ENCODE peak calls at places on chromosomes 11 and 22, in five cellular contexts. One of them, this sample, is unnamed. For H3K4me1, the result is how much of the 10 kb centered on the place peaks cover.

GRCh38 chr11:116170526-116171120 is 602.2 kb downstream of the BUD13 start:
- DNase-seq in aorta: no peak
- DNase-seq in body of pancreas: no peak
- DNase-seq in K562: peak
- DNase-seq in neural progenitor cell: no peak
- DNase-seq in this sample: no peak

GRCh38 chr11:43504316-43504950 is 145.7 kb downstream of the TTC17 start:
- DNase-seq in aorta: no peak
- DNase-seq in body of pancreas: peak
- DNase-seq in K562: no peak
- DNase-seq in neural progenitor cell: peak
- DNase-seq in this sample: peak

GRCh38 chr11:4851033-4851432 is 2.0 kb upstream of the OR51S1 start:
- DNase-seq in aorta: no peak
- DNase-seq in body of pancreas: no peak
- DNase-seq in K562: no peak
- DNase-seq in neural progenitor cell: no peak
- DNase-seq in this sample: no peak

GRCh38 chr11:29629281-29629680 is 387.5 kb downstream of the KCNA4 start:
- DNase-seq in aorta: no peak
- DNase-seq in body of pancreas: no peak
- DNase-seq in K562: no peak
- DNase-seq in neural progenitor cell: peak
- DNase-seq in this sample: peak

GRCh38 chr11:27497284-27497866 is 9.2 kb downstream of the LIN7C start:
- DNase-seq in aorta: no peak
- DNase-seq in body of pancreas: no peak
- DNase-seq in K562: peak
- DNase-seq in neural progenitor cell: no peak
- DNase-seq in this sample: peak

GRCh38 chr22:23231471-23232093 is 51.3 kb downstream of the BCR start:
- DNase-seq in aorta: peak
- DNase-seq in body of pancreas: no peak
- DNase-seq in K562: peak
- DNase-seq in neural progenitor cell: no peak
- DNase-seq in this sample: no peak

GRCh38 chr11:116510886-116511650 is 261.7 kb downstream of the BUD13 start:
- DNase-seq in aorta: no peak
- DNase-seq in body of pancreas: no peak
- DNase-seq in K562: no peak
- DNase-seq in neural progenitor cell: peak
- DNase-seq in this sample: no peak

GRCh38 chr11:111819161-111820058 is 52.0 kb downstream of the ALG9 start:
- DNase-seq in aorta: no peak
- DNase-seq in body of pancreas: peak
- DNase-seq in K562: no peak
- DNase-seq in neural progenitor cell: no peak
- DNase-seq in this sample: no peak

GRCh38 chr22:40484906-40485660 is 114.7 kb downstream of the SGSM3 start:
- DNase-seq in aorta: no peak
- DNase-seq in body of pancreas: no peak
- DNase-seq in K562: no peak
- DNase-seq in neural progenitor cell: no peak
- DNase-seq in this sample: no peak

GRCh38 chr11:19311306-19312030 is 70.7 kb upstream of the E2F8 start:
- DNase-seq in aorta: peak
- DNase-seq in body of pancreas: peak
- DNase-seq in K562: peak
- DNase-seq in neural progenitor cell: peak
- DNase-seq in this sample: peak

GRCh38 chr11:8070417-8071101 is 10.5 kb upstream of the TUB start:
- DNase-seq in aorta: no peak
- DNase-seq in body of pancreas: no peak
- DNase-seq in K562: peak
- DNase-seq in neural progenitor cell: peak
- DNase-seq in this sample: peak

GRCh38 chr11:58688779-58689503 is 42.8 kb downstream of the GLYAT start:
- DNase-seq in aorta: no peak
- DNase-seq in body of pancreas: no peak
- DNase-seq in K562: no peak
- DNase-seq in neural progenitor cell: no peak
- DNase-seq in this sample: peak

GRCh38 chr11:5304046-5304445 is 2.3 kb upstream of the OR51B4 start:
- DNase-seq in aorta: no peak
- DNase-seq in body of pancreas: no peak
- DNase-seq in K562: no peak
- DNase-seq in neural progenitor cell: no peak
- DNase-seq in this sample: no peak

GRCh38 chr11:103907548-103908455 is 128.6 kb upstream of the DDI1 start:
- DNase-seq in aorta: no peak
- DNase-seq in body of pancreas: no peak
- DNase-seq in K562: no peak
- DNase-seq in neural progenitor cell: no peak
- DNase-seq in this sample: peak

GRCh38 chr11:33507967-33508366 is 192.7 kb downstream of the C11orf91 start:
- DNase-seq in aorta: no peak
- DNase-seq in body of pancreas: peak
- DNase-seq in K562: no peak
- DNase-seq in neural progenitor cell: peak
- DNase-seq in this sample: peak

GRCh38 chr11:126635511-126635910 is 280.0 kb downstream of the ST3GAL4 start:
- DNase-seq in aorta: no peak
- DNase-seq in body of pancreas: no peak
- DNase-seq in K562: no peak
- DNase-seq in neural progenitor cell: no peak
- DNase-seq in this sample: no peak

GRCh38 chr11:12457030-12457600 is 79.7 kb downstream of the PARVA start:
- DNase-seq in aorta: no peak
- DNase-seq in body of pancreas: no peak
- DNase-seq in K562: no peak
- DNase-seq in neural progenitor cell: no peak
- DNase-seq in this sample: no peak

GRCh38 chr22:43432883-43433415 is 21.1 kb downstream of the MPPED1 start:
- DNase-seq in aorta: no peak
- DNase-seq in body of pancreas: no peak
- DNase-seq in K562: no peak
- DNase-seq in neural progenitor cell: no peak
- DNase-seq in this sample: no peak

GRCh38 chr22:17782621-17783020 is 8.4 kb upstream of the BID start:
- DNase-seq in aorta: no peak
- DNase-seq in body of pancreas: no peak
- DNase-seq in K562: no peak
- DNase-seq in neural progenitor cell: no peak
- DNase-seq in this sample: no peak

GRCh38 chr11:129141748-129142475 is 50.2 kb downstream of the ARHGAP32 start:
- DNase-seq in aorta: no peak
- DNase-seq in body of pancreas: no peak
- DNase-seq in K562: no peak
- DNase-seq in neural progenitor cell: no peak
- DNase-seq in this sample: peak

GRCh38 chr11:23586188-23586587 is 725.9 kb upstream of the CCDC179 start:
- DNase-seq in aorta: no peak
- DNase-seq in body of pancreas: no peak
- DNase-seq in K562: no peak
- DNase-seq in neural progenitor cell: no peak
- DNase-seq in this sample: no peak

GRCh38 chr22:24181088-24181995 is at the start of gene SUSD2:
- DNase-seq in aorta: no peak
- DNase-seq in body of pancreas: no peak
- DNase-seq in K562: peak
- DNase-seq in neural progenitor cell: peak
- DNase-seq in this sample: no peak

GRCh38 chr22:24977370-24978230 is 25.1 kb downstream of the KIAA1671 start:
- DNase-seq in aorta: peak
- DNase-seq in body of pancreas: no peak
- DNase-seq in K562: no peak
- DNase-seq in neural progenitor cell: peak
- DNase-seq in this sample: no peak

GRCh38 chr11:18492888-18493287 is 33.9 kb downstream of the TSG101 start:
- DNase-seq in aorta: no peak
- DNase-seq in body of pancreas: no peak
- DNase-seq in K562: no peak
- DNase-seq in neural progenitor cell: no peak
- DNase-seq in this sample: peak

GRCh38 chr11:48028909-48029685 is 48.7 kb downstream of the PTPRJ start:
- DNase-seq in aorta: no peak
- DNase-seq in body of pancreas: no peak
- DNase-seq in K562: no peak
- DNase-seq in neural progenitor cell: no peak
- DNase-seq in this sample: no peak

GRCh38 chr22:41262250-41262765 is 21.6 kb upstream of the CHADL start:
- DNase-seq in aorta: no peak
- DNase-seq in body of pancreas: no peak
- DNase-seq in K562: no peak
- DNase-seq in neural progenitor cell: no peak
- DNase-seq in this sample: no peak

DNA sequence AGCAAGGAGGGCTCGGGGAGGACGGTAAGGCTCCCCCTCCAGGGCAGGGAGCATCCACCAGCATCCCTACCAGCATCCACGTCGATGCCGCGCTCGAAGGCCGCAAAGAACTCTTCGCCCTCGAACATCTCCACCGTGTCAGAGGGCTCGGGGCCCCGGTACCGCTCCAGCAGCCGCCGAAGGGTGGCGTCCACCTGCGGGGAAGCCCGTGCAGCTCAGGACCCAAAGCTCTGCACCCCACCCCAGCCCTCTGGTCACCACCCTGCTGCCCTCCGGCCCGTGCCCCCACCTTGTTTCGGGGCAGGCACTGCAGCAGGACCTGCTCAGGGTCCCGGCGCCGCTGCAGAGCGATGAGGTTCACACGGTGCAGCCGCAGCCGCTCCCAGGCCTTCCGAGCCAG is 2.4 kb upstream of the SLC25A22 start:
- DNase-seq in aorta: no peak
- DNase-seq in body of pancreas: no peak
- DNase-seq in K562: no peak
- DNase-seq in neural progenitor cell: no peak
- DNase-seq in this sample: no peak
- H3K4me1 ChIP-seq in aorta: under half
- H3K4me1 ChIP-seq in body of pancreas: half or more
- H3K4me1 ChIP-seq in K562: under half
- H3K4me1 ChIP-seq in neural progenitor cell: under half
- H3K4me1 ChIP-seq in this sample: under half

DNA sequence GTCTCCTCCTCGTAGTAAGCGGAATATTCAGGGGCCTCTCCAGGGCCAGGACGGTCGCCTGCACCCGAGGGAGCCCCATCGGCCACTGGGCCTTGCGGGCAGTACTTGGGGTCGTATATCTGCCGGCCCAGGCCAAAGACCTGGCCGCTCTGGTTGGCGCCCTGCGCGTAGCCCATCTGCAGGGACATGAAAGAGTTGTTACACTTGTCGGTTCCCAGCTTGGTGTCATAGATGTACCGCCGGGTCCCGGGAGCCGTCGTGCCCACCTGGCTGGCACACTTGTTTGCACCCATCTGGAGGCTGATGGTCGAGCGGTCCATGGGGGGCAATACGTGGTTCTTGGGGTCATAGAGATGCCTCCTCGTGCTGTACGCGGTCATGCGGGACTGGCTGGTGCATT is 19.4 kb upstream of the SPATA19 start:
- DNase-seq in aorta: no peak
- DNase-seq in body of pancreas: no peak
- DNase-seq in K562: no peak
- DNase-seq in neural progenitor cell: no peak
- DNase-seq in this sample: no peak
- H3K27ac ChIP-seq in aorta: no peak
- H3K27ac ChIP-seq in body of pancreas: no peak
- H3K27ac ChIP-seq in K562: no peak
- H3K27ac ChIP-seq in neural progenitor cell: no peak
- H3K27ac ChIP-seq in this sample: no peak

DNA sequence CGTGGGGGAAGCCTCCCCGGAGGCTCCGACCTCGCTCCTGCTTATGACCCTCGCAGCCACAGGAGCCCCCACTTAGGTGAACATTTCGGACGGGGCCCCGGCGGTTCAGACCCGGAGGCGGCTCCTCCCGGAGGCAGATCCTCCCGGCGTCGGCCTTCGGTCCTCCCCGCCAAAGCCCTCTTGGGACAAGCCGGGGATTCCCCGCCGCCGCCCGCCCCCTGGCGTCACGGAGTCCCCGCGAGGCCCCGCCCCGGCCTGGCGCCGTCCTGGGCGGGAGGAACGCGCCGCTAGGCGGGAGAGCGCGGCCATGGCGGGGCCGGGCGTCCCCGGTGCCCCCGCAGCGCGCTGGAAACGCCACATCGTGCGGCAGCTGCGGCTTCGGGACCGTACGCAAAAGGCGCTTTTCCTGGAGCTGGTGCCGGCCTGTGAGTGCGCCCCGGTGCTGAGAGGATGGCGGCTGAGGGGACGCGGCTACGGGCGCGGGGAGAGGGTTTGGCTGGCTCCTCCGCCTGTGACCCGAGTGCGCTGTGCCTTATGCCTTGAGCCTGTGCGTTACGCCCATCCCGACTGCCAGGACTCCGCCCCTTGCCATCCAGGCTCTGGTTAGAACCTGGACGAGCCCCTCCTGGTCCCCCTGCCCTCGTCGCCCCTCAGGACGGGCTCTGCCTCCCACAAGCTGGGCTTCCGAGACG is at the start of gene ATG16L2:
- DNase-seq in aorta: peak
- DNase-seq in body of pancreas: peak
- DNase-seq in K562: peak
- DNase-seq in neural progenitor cell: peak
- DNase-seq in this sample: peak
- H3K4me1 ChIP-seq in aorta: under half
- H3K4me1 ChIP-seq in body of pancreas: under half
- H3K4me1 ChIP-seq in K562: under half
- H3K4me1 ChIP-seq in neural progenitor cell: under half
- H3K4me1 ChIP-seq in this sample: under half

GRCh38 chr11:118708296-118708695 is 28.8 kb upstream of the TREH start:
- DNase-seq in aorta: no peak
- DNase-seq in body of pancreas: no peak
- DNase-seq in K562: no peak
- DNase-seq in neural progenitor cell: no peak
- DNase-seq in this sample: no peak

GRCh38 chr11:118706546-118706825 is 27.0 kb upstream of the TREH start:
- DNase-seq in aorta: no peak
- DNase-seq in body of pancreas: no peak
- DNase-seq in K562: no peak
- DNase-seq in neural progenitor cell: no peak
- DNase-seq in this sample: no peak

GRCh38 chr11:118705796-118706545 is 26.5 kb upstream of the TREH start:
- DNase-seq in aorta: no peak
- DNase-seq in body of pancreas: no peak
- DNase-seq in K562: no peak
- DNase-seq in neural progenitor cell: peak
- DNase-seq in this sample: no peak

GRCh38 chr11:118703563-118704106 is 24.2 kb upstream of the TREH start:
- DNase-seq in aorta: peak
- DNase-seq in body of pancreas: no peak
- DNase-seq in K562: no peak
- DNase-seq in neural progenitor cell: no peak
- DNase-seq in this sample: no peak

GRCh38 chr11:118705111-118705741 is 25.8 kb upstream of the TREH start:
- DNase-seq in aorta: peak
- DNase-seq in body of pancreas: no peak
- DNase-seq in K562: no peak
- DNase-seq in neural progenitor cell: peak
- DNase-seq in this sample: no peak
- H3K27ac ChIP-seq in aorta: no peak
- H3K27ac ChIP-seq in body of pancreas: no peak
- H3K27ac ChIP-seq in K562: no peak
- H3K27ac ChIP-seq in neural progenitor cell: no peak
- H3K27ac ChIP-seq in this sample: no peak